ENCODE peak calls at places on chromosomes 6 and 20, in ten cellular contexts. U is kidney tubule cell; J is stimulated activated CD8-positive, alpha-beta memory T cell treated with anti-CD3 and anti-CD28 coated beads, Interleukin-4, amount 100 ng/mL, for 24 hours; L is hypothalamus; P is head of caudate nucleus; R is GM12891; G is GM12865; Q is DMS53; W is fibroblast of gingiva; X is activated CD4-positive, alpha-beta T cell treated with anti-CD3 and anti-CD28 coated beads, Interleukin-2, amount 50 U/mL, for 24 hours. I is an unnamed sample.

GRCh38 chr6:145063091-145063490 is 672.2 kb downstream of the EPM2A start:
- DNase-seq in P (no peak), Q (no peak), U (no peak), G (no peak), L (no peak), J (no peak), W (peak), R (no peak), X (no peak), I (no peak)

GRCh38 chr6:64175311-64175710 is 539.7 kb downstream of the PHF3 start:
- DNase-seq in X (no peak), J (no peak), Q (no peak), W (no peak), R (no peak), P (no peak), L (no peak), G (no peak), U (no peak), I (no peak)

GRCh38 chr6:20319520-20320357 is 81.9 kb upstream of the E2F3 start:
- DNase-seq in U (no peak), W (no peak), J (peak), Q (no peak), L (no peak), R (peak), X (peak), P (no peak), G (peak), I (no peak)

GRCh38 chr20:49510562-49511117 is 28.2 kb upstream of the KCNB1 start:
- DNase-seq in W (peak), R (no peak), L (no peak), U (no peak), X (no peak), J (no peak), G (no peak), P (no peak), Q (no peak), I (peak)

GRCh38 chr20:45450097-45450818 is 19.3 kb upstream of the WFDC2 start:
- DNase-seq in R (no peak), P (peak), G (peak), L (no peak), J (no peak), X (no peak), U (peak), Q (peak), W (peak), I (peak)

GRCh38 chr6:35487653-35488516 is 9.0 kb downstream of the TEAD3 start:
- DNase-seq in R (no peak), U (no peak), Q (no peak), W (no peak), J (no peak), P (no peak), G (no peak), L (no peak), X (no peak), I (peak)

GRCh38 chr20:4813839-4814695 is 92.4 kb downstream of the PRND start:
- DNase-seq in R (peak), L (peak), U (peak), J (no peak), Q (no peak), G (peak), W (no peak), P (no peak), X (no peak), I (no peak)

GRCh38 chr6:169938731-169939130 is 187.3 kb downstream of the ERMARD start:
- DNase-seq in R (no peak), P (no peak), W (no peak), U (no peak), L (no peak), X (no peak), J (no peak), Q (no peak), G (no peak), I (no peak)

GRCh38 chr20:25148181-25148981 is 47.1 kb upstream of the ENTPD6 start:
- DNase-seq in W (peak), G (peak), P (peak), Q (peak), U (peak), X (peak), L (peak), J (peak), R (no peak), I (peak)

GRCh38 chr6:160379464-160379863 is 31.3 kb downstream of the SLC22A3 start:
- DNase-seq in R (no peak), G (no peak), W (peak), J (no peak), X (no peak), L (no peak), Q (no peak), P (no peak), U (peak), I (peak)

GRCh38 chr20:44029848-44030230 is 115.2 kb downstream of the TOX2 start:
- DNase-seq in W (no peak), P (no peak), U (no peak), J (no peak), L (no peak), X (no peak), R (no peak), Q (no peak), G (no peak), I (no peak)

GRCh38 chr6:122330315-122330714 is 69.1 kb upstream of the HSF2 start:
- DNase-seq in U (no peak), Q (no peak), R (no peak), P (no peak), L (no peak), X (no peak), W (no peak), J (no peak), G (no peak), I (no peak)

GRCh38 chr20:2429061-2429460 is 41.5 kb downstream of the SNRPB start:
- DNase-seq in R (no peak), W (no peak), G (no peak), J (no peak), X (no peak), U (no peak), P (no peak), Q (no peak), L (no peak), I (peak)

GRCh38 chr6:15266423-15266996 is 20.6 kb downstream of the JARID2 start:
- DNase-seq in U (no peak), P (peak), L (no peak), J (no peak), Q (no peak), R (no peak), G (peak), X (no peak), W (no peak), I (no peak)

GRCh38 chr20:63846128-63846771 is 15.0 kb upstream of the ABHD16B start:
- DNase-seq in R (no peak), Q (no peak), W (no peak), X (no peak), L (no peak), G (no peak), P (no peak), J (no peak), U (no peak), I (peak)

GRCh38 chr6:161257778-161258457 is 15.9 kb downstream of the AGPAT4 start:
- DNase-seq in L (no peak), R (no peak), J (no peak), X (no peak), P (no peak), U (peak), W (peak), Q (peak), G (no peak), I (peak)

GRCh38 chr20:53751394-53752368 is 158.0 kb upstream of the ZNF217 start:
- DNase-seq in X (no peak), L (no peak), P (no peak), R (no peak), G (peak), J (no peak), W (no peak), Q (peak), U (peak), I (peak)

GRCh38 chr6:71733970-71734899 is 152.1 kb upstream of the RIMS1 start:
- DNase-seq in L (no peak), U (no peak), R (no peak), J (no peak), G (no peak), W (no peak), X (no peak), P (no peak), Q (no peak), I (no peak)

GRCh38 chr6:108133594-108134179 is 32.1 kb upstream of the NR2E1 start:
- DNase-seq in G (no peak), X (no peak), L (peak), W (peak), P (peak), R (peak), Q (peak), U (peak), J (no peak), I (peak)

GRCh38 chr6:141988954-141989705 is 143.6 kb upstream of the GJE1 start:
- DNase-seq in Q (peak), U (peak), R (no peak), X (no peak), W (peak), J (no peak), G (peak), L (no peak), P (no peak), I (peak)

GRCh38 chr6:140546640-140547039 is 1172.2 kb upstream of the CITED2 start:
- DNase-seq in G (no peak), J (no peak), W (peak), U (peak), P (no peak), L (no peak), R (no peak), X (no peak), Q (no peak), I (peak)

GRCh38 chr6:27667651-27668441 is 194.9 kb upstream of the ZNF184 start:
- DNase-seq in G (peak), X (no peak), R (no peak), U (peak), J (no peak), Q (no peak), L (no peak), P (no peak), W (no peak), I (peak)

GRCh38 chr6:124131259-124131658 is 327.6 kb downstream of the NKAIN2 start:
- DNase-seq in R (no peak), L (no peak), J (no peak), U (peak), Q (no peak), W (no peak), X (no peak), G (no peak), P (no peak), I (no peak)

GRCh38 chr6:24126586-24127192 is 674 bp downstream of the NRSN1 start:
- DNase-seq in R (peak), U (peak), Q (peak), J (no peak), L (peak), P (peak), W (peak), G (peak), X (no peak), I (peak)

GRCh38 chr6:37699138-37699766 is 1.6 kb upstream of the MDGA1 start:
- DNase-seq in R (no peak), L (no peak), W (no peak), J (no peak), P (no peak), Q (peak), U (no peak), G (no peak), X (peak), I (no peak)

GRCh38 chr20:7195704-7196103 is 428.2 kb downstream of the BMP2 start:
- DNase-seq in U (peak), X (no peak), W (peak), R (no peak), Q (peak), P (no peak), L (no peak), J (no peak), G (no peak), I (peak)

GRCh38 chr20:25009218-25010145 is 16.9 kb upstream of the APMAP start:
- DNase-seq in P (no peak), X (no peak), U (peak), Q (no peak), L (no peak), R (no peak), W (no peak), J (no peak), G (no peak), I (no peak)

GRCh38 chr6:106223300-106223930 is 102.1 kb downstream of the ATG5 start:
- DNase-seq in J (peak), X (peak), L (no peak), R (no peak), W (peak), U (peak), G (peak), P (peak), Q (peak), I (peak)

GRCh38 chr20:35497780-35498189 is 31.7 kb downstream of the C20orf173 start:
- DNase-seq in Q (no peak), W (no peak), R (no peak), X (no peak), U (no peak), J (no peak), P (peak), L (peak), G (no peak), I (no peak)

GRCh38 chr6:903746-904145 is 210.8 kb upstream of the EXOC2 start:
- DNase-seq in G (no peak), L (no peak), R (no peak), Q (no peak), X (no peak), P (no peak), J (no peak), W (peak), U (peak), I (no peak)

GRCh38 chr6:7841781-7842468 is 68.7 kb downstream of the TXNDC5 start:
- DNase-seq in J (no peak), W (peak), L (no peak), R (no peak), P (no peak), U (no peak), X (no peak), G (no peak), Q (peak), I (no peak)

GRCh38 chr6:18277181-18278006 is 13.1 kb upstream of the DEK start:
- DNase-seq in U (peak), L (no peak), R (no peak), W (no peak), X (no peak), J (no peak), G (no peak), Q (peak), P (no peak), I (peak)